ENCODE peak calls at places on chromosome 1, in nine cellular contexts. T is left lung, A is uterus, Z is PC-3, E is lower lobe of right lung, G is astrocyte, F is tibial artery, W is colonic mucosa, H is fibroblast of lung. Q is an unnamed sample.

GRCh38 chr1:154157520-154158306 is 2.8 kb upstream of the NUP210L start:
- DNase-seq in E (no peak), G (peak), T (peak), W (no peak), A (no peak), F (no peak), Z (no peak), H (peak), Q (no peak)

GRCh38 chr1:28185071-28185470 is 8.6 kb upstream of the PTAFR start:
- DNase-seq in Z (no peak), H (no peak), G (no peak), E (no peak), T (no peak), A (no peak), F (no peak), W (no peak), Q (no peak)

GRCh38 chr1:29247044-29247443 is 10.7 kb downstream of the PTPRU start:
- DNase-seq in A (no peak), H (no peak), W (no peak), E (no peak), T (no peak), G (no peak), F (no peak), Z (no peak), Q (no peak)

GRCh38 chr1:55584521-55585401 is 369.6 kb upstream of the USP24 start:
- DNase-seq in T (no peak), W (no peak), H (peak), Z (peak), G (peak), E (no peak), A (peak), F (no peak), Q (no peak)

GRCh38 chr1:229621663-229622062 is 4.3 kb downstream of the TAF5L start:
- DNase-seq in E (no peak), W (no peak), G (peak), T (no peak), A (no peak), Z (no peak), H (peak), F (no peak), Q (no peak)

GRCh38 chr1:93625582-93626327 is 55.9 kb downstream of the BCAR3 start:
- DNase-seq in Z (peak), G (peak), W (no peak), T (no peak), A (no peak), E (no peak), F (no peak), H (peak), Q (no peak)

GRCh38 chr1:235069577-235070563 is 58.8 kb downstream of the TOMM20 start:
- DNase-seq in H (peak), T (peak), F (peak), G (peak), W (peak), Z (peak), A (no peak), E (peak), Q (no peak)

GRCh38 chr1:109193653-109194590 is 19.8 kb upstream of the SARS1 start:
- DNase-seq in E (peak), F (no peak), Z (peak), A (no peak), G (no peak), H (no peak), W (peak), T (peak), Q (no peak)

GRCh38 chr1:48109390-48110009 is 112.3 kb upstream of the TRABD2B start:
- DNase-seq in T (no peak), W (peak), F (no peak), Z (peak), E (no peak), H (peak), A (no peak), G (peak), Q (peak)

GRCh38 chr1:37685722-37686121 is 6.6 kb upstream of the CDCA8 start:
- DNase-seq in W (no peak), T (no peak), F (no peak), G (no peak), H (no peak), Z (no peak), E (no peak), A (no peak), Q (no peak)

GRCh38 chr1:171901245-171901644 is 59.9 kb downstream of the DNM3 start:
- DNase-seq in H (peak), G (peak), E (no peak), F (no peak), Z (peak), W (no peak), T (no peak), A (no peak), Q (no peak)

GRCh38 chr1:29640428-29640785 is 404.1 kb downstream of the PTPRU start:
- DNase-seq in Z (no peak), A (no peak), E (no peak), G (no peak), F (peak), T (no peak), H (no peak), W (no peak), Q (no peak)

GRCh38 chr1:153805042-153805745 is 30.0 kb downstream of the SLC27A3 start:
- DNase-seq in T (peak), Z (peak), F (peak), A (no peak), H (peak), G (peak), E (peak), W (peak), Q (peak)

GRCh38 chr1:175133693-175134435 is 58.7 kb downstream of the KIAA0040 start:
- DNase-seq in T (no peak), Z (no peak), W (no peak), G (no peak), A (no peak), H (no peak), F (no peak), E (no peak), Q (no peak)

GRCh38 chr1:151978910-151979309 is 14.7 kb downstream of the S100A10 start:
- DNase-seq in F (no peak), E (no peak), W (no peak), T (no peak), G (no peak), Z (no peak), H (no peak), A (no peak), Q (no peak)

GRCh38 chr1:160834945-160835565 is 27.6 kb downstream of the CD244 start:
- DNase-seq in F (no peak), H (peak), Z (peak), T (no peak), G (peak), E (no peak), W (no peak), A (no peak), Q (peak)

GRCh38 chr1:169915150-169915549 is 21.5 kb upstream of the SCYL3 start:
- DNase-seq in E (no peak), T (no peak), H (no peak), G (no peak), Z (no peak), A (no peak), F (no peak), W (no peak), Q (no peak)

GRCh38 chr1:9200441-9200840 is 34.1 kb upstream of the H6PD start:
- DNase-seq in W (no peak), A (no peak), G (no peak), E (no peak), F (no peak), T (no peak), H (no peak), Z (no peak), Q (no peak)

GRCh38 chr1:112674986-112675727 is 698 bp downstream of the MOV10 start:
- DNase-seq in H (no peak), G (peak), A (peak), Z (peak), W (peak), E (no peak), T (no peak), F (peak), Q (no peak)

GRCh38 chr1:66705100-66705499 is 47.2 kb upstream of the DYNLT5 start:
- DNase-seq in F (no peak), Z (no peak), T (no peak), A (no peak), G (no peak), E (no peak), W (no peak), H (no peak), Q (no peak)

GRCh38 chr1:69700770-69701169 is 133.0 kb downstream of the LRRC7 start:
- DNase-seq in F (no peak), W (no peak), H (peak), G (no peak), E (no peak), T (no peak), Z (peak), A (no peak), Q (no peak)

GRCh38 chr1:34929853-34930701 is 627 bp upstream of the DLGAP3 start:
- DNase-seq in W (no peak), A (no peak), H (no peak), T (no peak), F (no peak), Z (no peak), G (no peak), E (no peak), Q (no peak)

GRCh38 chr1:159055181-159055621 is 21.4 kb downstream of the AIM2 start:
- DNase-seq in T (no peak), A (no peak), E (no peak), H (no peak), G (no peak), W (no peak), Z (no peak), F (no peak), Q (no peak)

GRCh38 chr1:1355376-1355775 is 3.0 kb downstream of the MXRA8 start:
- DNase-seq in E (no peak), W (no peak), T (no peak), A (no peak), F (peak), H (peak), Z (peak), G (no peak), Q (no peak)

GRCh38 chr1:1875932-1876331 is 15.0 kb downstream of the GNB1 start:
- DNase-seq in Z (no peak), E (peak), A (no peak), W (no peak), T (no peak), H (no peak), F (no peak), G (no peak), Q (no peak)

GRCh38 chr1:185345913-185346717 is 29.1 kb upstream of the IVNS1ABP start:
- DNase-seq in G (no peak), A (no peak), H (no peak), W (no peak), Z (no peak), F (no peak), T (no peak), E (no peak), Q (no peak)
- TF ChIP-seq CTCF in G (no peak), A (no peak), H (no peak), W (no peak), Z (no peak), F (no peak), T (no peak), E (no peak), Q (no peak)

GRCh38 chr1:156475568-156476500 is 24.7 kb downstream of the MEF2D start:
- DNase-seq in Z (no peak), W (peak), H (peak), A (peak), F (peak), T (no peak), G (peak), E (no peak), Q (peak)
- H3K27ac ChIP-seq in Z (no peak), W (peak), H (peak), A (peak), F (peak), T (no peak), G (no peak), E (peak), Q (peak)

DNA sequence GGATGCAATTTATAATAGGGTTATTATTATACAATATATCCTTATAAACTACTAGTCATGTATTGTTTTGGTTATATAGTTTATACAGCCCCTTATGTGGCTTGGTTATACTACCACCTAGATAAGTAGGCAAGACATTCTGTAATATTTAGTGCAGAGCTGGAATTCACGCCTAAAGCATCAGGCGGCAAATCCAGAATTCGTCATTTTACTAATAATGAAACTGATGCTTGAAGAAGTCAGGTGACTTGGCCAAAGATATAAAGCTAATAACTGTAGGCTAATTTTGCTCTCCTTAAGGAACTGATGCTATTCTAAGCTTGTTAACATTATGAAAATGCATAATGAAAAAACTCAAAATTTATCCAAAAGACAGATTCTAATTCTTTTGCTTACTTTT is 10.8 kb downstream of the NSL1 start:
- DNase-seq in H (no peak), G (no peak), T (no peak), E (no peak), W (no peak), A (no peak), Z (no peak), F (no peak), Q (no peak)
- H3K4me3 ChIP-seq in H (no peak), G (no peak), T (no peak), E (no peak), W (no peak), A (no peak), Z (no peak), F (no peak), Q (no peak)

GRCh38 chr1:91763252-91763651 is 122.7 kb downstream of the TGFBR3 start:
- DNase-seq in G (no peak), Z (no peak), F (no peak), W (no peak), H (no peak), E (no peak), A (no peak), T (no peak), Q (no peak)

GRCh38 chr1:91765293-91765692 is 120.7 kb downstream of the TGFBR3 start:
- DNase-seq in T (no peak), Z (no peak), A (no peak), G (no peak), F (no peak), W (no peak), H (no peak), E (no peak), Q (no peak)

GRCh38 chr1:91765880-91766443 is 120.0 kb downstream of the TGFBR3 start:
- DNase-seq in T (no peak), H (no peak), F (no peak), Z (no peak), W (no peak), G (no peak), E (no peak), A (no peak), Q (no peak)

GRCh38 chr1:91766883-91767282 is 119.1 kb downstream of the TGFBR3 start:
- DNase-seq in G (no peak), A (no peak), H (no peak), E (no peak), T (no peak), F (no peak), W (no peak), Z (no peak), Q (no peak)

GRCh38 chr1:91764471-91765115 is 121.4 kb downstream of the TGFBR3 start:
- DNase-seq in F (no peak), Z (no peak), A (no peak), H (no peak), G (no peak), E (no peak), T (no peak), W (no peak), Q (no peak)
- TF ChIP-seq CTCF in F (no peak), Z (no peak), A (no peak), H (no peak), G (no peak), E (no peak), T (no peak), W (no peak), Q (no peak)

GRCh38 chr1:223772771-223773160 is 60.4 kb downstream of the CAPN2 start:
- DNase-seq in T (no peak), G (no peak), E (no peak), A (no peak), F (no peak), W (peak), H (no peak), Z (no peak), Q (no peak)
- H3K27ac ChIP-seq in T (peak), G (peak), E (peak), A (peak), F (peak), W (no peak), H (no peak), Z (peak), Q (peak)

DNA sequence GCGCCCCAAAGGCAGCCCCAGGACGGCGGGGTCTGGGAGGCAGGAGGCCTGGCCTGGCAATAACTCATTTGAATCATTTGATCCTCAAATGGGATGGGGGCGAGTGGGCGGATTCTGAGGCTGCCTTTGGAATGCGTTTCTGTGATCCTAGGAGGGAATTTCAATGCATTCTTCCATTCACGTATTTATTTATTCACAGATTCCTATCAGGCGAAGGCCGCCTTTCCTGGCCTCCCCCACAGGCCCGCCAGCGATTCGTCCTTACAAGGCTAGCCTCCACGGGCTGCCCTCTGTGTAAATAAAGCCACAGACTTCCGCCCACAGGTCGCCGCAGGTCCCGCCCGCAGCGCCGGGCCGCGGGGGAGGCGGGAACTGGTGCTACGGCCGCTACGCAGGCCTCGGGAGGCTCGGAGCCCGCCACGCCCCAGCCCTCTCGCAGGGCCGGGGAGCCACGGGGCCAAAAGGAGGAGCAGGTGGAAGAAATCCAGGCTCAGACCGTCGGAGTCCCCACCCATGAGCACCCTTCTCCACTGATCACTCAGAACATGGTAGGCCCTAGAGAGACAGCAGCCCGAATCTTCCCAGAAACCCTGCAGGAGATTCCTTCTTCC is 31.3 kb upstream of the JUN start:
- DNase-seq in H (peak), W (peak), T (peak), E (peak), G (peak), Z (peak), A (peak), F (peak), Q (peak)
- H3K4me3 ChIP-seq in H (peak), W (peak), T (peak), E (peak), G (peak), Z (peak), A (peak), F (peak), Q (peak)

GRCh38 chr1:114033219-114033706 is 54.0 kb downstream of the OLFML3 start:
- DNase-seq in G (no peak), T (no peak), Z (peak), E (no peak), A (no peak), F (no peak), H (peak), W (no peak), Q (no peak)
- TF ChIP-seq CTCF in G (peak), T (peak), Z (peak), E (peak), A (peak), F (peak), H (peak), W (no peak), Q (peak)

GRCh38 chr1:61092643-61093042 is 10.3 kb downstream of the NFIA start:
- DNase-seq in E (no peak), A (no peak), H (no peak), Z (no peak), T (no peak), W (no peak), F (no peak), G (no peak), Q (no peak)
- H3K27ac ChIP-seq in E (no peak), A (no peak), H (no peak), Z (no peak), T (no peak), W (no peak), F (peak), G (no peak), Q (no peak)

Q was measured in AG04450.